ENCODE peak calls at places on chromosomes 2 and 18, in nine cellular contexts. A is A549, X is H1, N is left ventricle myocardium inferior, Q is IMR-90, U is BJ, R is cardiac fibroblast, F is right cardiac atrium, D is Peyer's patch. C is an unnamed sample.

GRCh38 chr2:136327162-136327852 is 209.4 kb upstream of the CXCR4 start:
- DNase-seq in A (no peak), X (no peak), N (no peak), Q (peak), U (no peak), R (peak), F (no peak), D (peak), C (peak)

GRCh38 chr2:24984912-24985311 is 13.2 kb upstream of the DNAJC27 start:
- DNase-seq in A (no peak), X (no peak), N (peak), Q (peak), U (no peak), R (no peak), F (peak), D (no peak), C (no peak)

GRCh38 chr2:121213386-121213785 is 71.6 kb downstream of the TFCP2L1 start:
- DNase-seq in A (no peak), X (no peak), N (no peak), Q (no peak), U (no peak), R (no peak), F (no peak), D (no peak), C (no peak)

GRCh38 chr2:109614715-109615636 is 812 bp downstream of the SOWAHC start:
- DNase-seq in A (no peak), X (peak), N (peak), Q (no peak), U (no peak), R (no peak), F (peak), D (no peak), C (no peak)

GRCh38 chr2:205734436-205734835 is 52.1 kb downstream of the NRP2 start:
- DNase-seq in A (no peak), X (no peak), N (no peak), Q (peak), U (no peak), R (peak), F (no peak), D (no peak), C (peak)

GRCh38 chr2:132463719-132464118 is 47.1 kb downstream of the GPR39 start:
- DNase-seq in A (no peak), X (no peak), N (no peak), Q (no peak), U (no peak), R (no peak), F (no peak), D (no peak), C (no peak)

GRCh38 chr2:122635649-122636496 is 880.4 kb downstream of the TSN start:
- DNase-seq in A (no peak), X (no peak), N (no peak), Q (no peak), U (no peak), R (peak), F (no peak), D (no peak), C (peak)

GRCh38 chr2:154452906-154453493 is 245.5 kb upstream of the KCNJ3 start:
- DNase-seq in A (no peak), X (peak), N (no peak), Q (no peak), U (no peak), R (peak), F (no peak), D (no peak), C (peak)

GRCh38 chr18:58894937-58895336 is 30.3 kb downstream of the ZNF532 start:
- DNase-seq in A (no peak), X (no peak), N (no peak), Q (no peak), U (no peak), R (no peak), F (peak), D (no peak), C (no peak)

GRCh38 chr18:25253136-25253535 is 98.8 kb downstream of the ZNF521 start:
- DNase-seq in A (no peak), X (no peak), N (no peak), Q (no peak), U (no peak), R (no peak), F (no peak), D (no peak), C (no peak)

GRCh38 chr2:238326801-238327365 is 6.6 kb downstream of the TRAF3IP1 start:
- DNase-seq in A (no peak), X (no peak), N (no peak), Q (no peak), U (no peak), R (no peak), F (no peak), D (no peak), C (no peak)

GRCh38 chr2:218396688-218397501 is 2.8 kb upstream of the CTDSP1 start:
- DNase-seq in A (peak), X (peak), N (peak), Q (peak), U (no peak), R (peak), F (peak), D (peak), C (no peak)

GRCh38 chr2:144495227-144495933 is 24.5 kb downstream of the ZEB2 start:
- DNase-seq in A (no peak), X (no peak), N (no peak), Q (no peak), U (no peak), R (no peak), F (no peak), D (no peak), C (no peak)

GRCh38 chr2:222884765-222885424 is 24.1 kb downstream of the ACSL3 start:
- DNase-seq in A (no peak), X (no peak), N (no peak), Q (no peak), U (no peak), R (no peak), F (no peak), D (no peak), C (no peak)

GRCh38 chr2:100615471-100615870 is 52.7 kb downstream of the PDCL3 start:
- DNase-seq in A (no peak), X (no peak), N (no peak), Q (no peak), U (no peak), R (no peak), F (no peak), D (no peak), C (no peak)

GRCh38 chr2:101223814-101224231 is 28.9 kb upstream of the CNOT11 start:
- DNase-seq in A (no peak), X (no peak), N (no peak), Q (no peak), U (no peak), R (no peak), F (no peak), D (peak), C (no peak)

GRCh38 chr2:241478166-241478565 is 30.2 kb downstream of the STK25 start:
- DNase-seq in A (no peak), X (no peak), N (no peak), Q (no peak), U (no peak), R (no peak), F (no peak), D (no peak), C (no peak)

GRCh38 chr2:161586517-161587167 is 37.6 kb upstream of the SLC4A10 start:
- DNase-seq in A (peak), X (no peak), N (no peak), Q (peak), U (peak), R (peak), F (no peak), D (no peak), C (no peak)

GRCh38 chr2:11996618-11997017 is 250.2 kb downstream of the LPIN1 start:
- DNase-seq in A (no peak), X (no peak), N (no peak), Q (peak), U (peak), R (peak), F (no peak), D (no peak), C (no peak)

GRCh38 chr2:229153307-229153706 is 117.8 kb downstream of the PID1 start:
- DNase-seq in A (no peak), X (no peak), N (no peak), Q (no peak), U (no peak), R (no peak), F (no peak), D (no peak), C (no peak)

GRCh38 chr18:63320690-63321265 is 1.2 kb upstream of the BCL2 start:
- DNase-seq in A (no peak), X (peak), N (peak), Q (peak), U (no peak), R (peak), F (peak), D (peak), C (no peak)

GRCh38 chr2:208392300-208392699 is 14.3 kb upstream of the PTH2R start:
- DNase-seq in A (no peak), X (no peak), N (no peak), Q (no peak), U (no peak), R (peak), F (no peak), D (no peak), C (no peak)

GRCh38 chr18:50117876-50118275 is 77.1 kb downstream of the MYO5B start:
- DNase-seq in A (no peak), X (no peak), N (no peak), Q (no peak), U (no peak), R (no peak), F (no peak), D (no peak), C (no peak)

GRCh38 chr2:230690439-230690838 is 22.2 kb upstream of the CAB39 start:
- DNase-seq in A (no peak), X (no peak), N (peak), Q (peak), U (no peak), R (no peak), F (peak), D (no peak), C (no peak)

GRCh38 chr2:211599146-211599545 is 939.5 kb downstream of the ERBB4 start:
- DNase-seq in A (no peak), X (no peak), N (no peak), Q (no peak), U (no peak), R (no peak), F (no peak), D (no peak), C (no peak)

GRCh38 chr18:77039196-77040140 is 93.1 kb downstream of the MBP start:
- DNase-seq in A (no peak), X (no peak), N (no peak), Q (no peak), U (no peak), R (no peak), F (no peak), D (no peak), C (no peak)

GRCh38 chr2:158407031-158407430 is 49.5 kb downstream of the CCDC148 start:
- DNase-seq in A (no peak), X (no peak), N (no peak), Q (no peak), U (no peak), R (no peak), F (no peak), D (no peak), C (no peak)

GRCh38 chr2:6826081-6826913 is 39.4 kb downstream of the CMPK2 start:
- DNase-seq in A (peak), X (peak), N (no peak), Q (peak), U (peak), R (peak), F (no peak), D (no peak), C (peak)

GRCh38 chr2:212539145-212539880 is 711 bp upstream of the ERBB4 start:
- DNase-seq in A (no peak), X (peak), N (peak), Q (no peak), U (no peak), R (peak), F (peak), D (no peak), C (no peak)

GRCh38 chr2:60826126-60826525 is 55.2 kb upstream of the REL start:
- DNase-seq in A (no peak), X (no peak), N (no peak), Q (no peak), U (no peak), R (peak), F (no peak), D (no peak), C (no peak)

GRCh38 chr2:134406311-134406710 is 152.4 kb downstream of the MGAT5 start:
- DNase-seq in A (no peak), X (no peak), N (no peak), Q (no peak), U (no peak), R (no peak), F (no peak), D (no peak), C (no peak)

GRCh38 chr2:15458277-15458676 is 102.9 kb downstream of the NBAS start:
- DNase-seq in A (no peak), X (no peak), N (no peak), Q (no peak), U (no peak), R (no peak), F (no peak), D (no peak), C (no peak)

GRCh38 chr18:51137891-51138290 is 59.6 kb downstream of the MEX3C start:
- DNase-seq in A (no peak), X (no peak), N (no peak), Q (no peak), U (no peak), R (no peak), F (no peak), D (no peak), C (no peak)

GRCh38 chr2:26764906-26765305 is 822 bp downstream of the SLC35F6 start:
- DNase-seq in A (no peak), X (no peak), N (no peak), Q (no peak), U (no peak), R (no peak), F (no peak), D (no peak), C (no peak)

GRCh38 chr2:128228894-128229293 is 89.8 kb downstream of the HS6ST1 start:
- DNase-seq in A (no peak), X (no peak), N (no peak), Q (peak), U (no peak), R (peak), F (no peak), D (no peak), C (no peak)

GRCh38 chr2:120720176-120720575 is 15.5 kb upstream of the GLI2 start:
- DNase-seq in A (no peak), X (no peak), N (no peak), Q (no peak), U (no peak), R (no peak), F (no peak), D (no peak), C (no peak)

GRCh38 chr2:203453858-203454451 is 81.1 kb downstream of the RAPH1 start:
- DNase-seq in A (peak), X (no peak), N (no peak), Q (peak), U (no peak), R (peak), F (no peak), D (no peak), C (no peak)

GRCh38 chr2:121286506-121286905 is 1.5 kb upstream of the TFCP2L1 start:
- DNase-seq in A (no peak), X (no peak), N (no peak), Q (no peak), U (no peak), R (no peak), F (no peak), D (no peak), C (no peak)

GRCh38 chr18:55219823-55220222 is 260.6 kb upstream of the CCDC68 start:
- DNase-seq in A (no peak), X (no peak), N (no peak), Q (no peak), U (no peak), R (no peak), F (no peak), D (no peak), C (no peak)

DNA sequence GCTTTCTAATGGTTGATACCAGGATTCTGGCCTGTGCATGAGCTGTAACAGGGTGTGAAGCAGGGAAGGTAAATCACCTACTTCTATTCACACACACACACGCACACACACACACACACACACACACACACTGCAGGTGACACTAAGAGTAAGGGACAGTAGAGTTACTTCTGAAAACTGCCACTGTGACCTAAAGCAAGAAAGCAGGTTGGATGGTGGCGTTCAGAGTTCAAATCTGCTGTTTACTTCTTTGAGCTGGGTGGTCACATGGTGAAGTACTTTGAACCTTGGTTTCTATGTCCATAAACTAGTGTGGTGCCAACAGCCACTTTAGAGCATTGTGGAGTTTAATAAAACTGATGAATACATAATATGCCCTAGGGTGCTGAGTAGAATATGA is 248.0 kb downstream of the PIEZO2 start:
- DNase-seq in A (no peak), X (no peak), N (no peak), Q (no peak), U (no peak), R (no peak), F (no peak), D (no peak), C (no peak)
- H3K4me3 ChIP-seq in A (no peak), X (no peak), N (no peak), Q (no peak), U (no peak), R (no peak), F (no peak), D (no peak), C (no peak)

DNA sequence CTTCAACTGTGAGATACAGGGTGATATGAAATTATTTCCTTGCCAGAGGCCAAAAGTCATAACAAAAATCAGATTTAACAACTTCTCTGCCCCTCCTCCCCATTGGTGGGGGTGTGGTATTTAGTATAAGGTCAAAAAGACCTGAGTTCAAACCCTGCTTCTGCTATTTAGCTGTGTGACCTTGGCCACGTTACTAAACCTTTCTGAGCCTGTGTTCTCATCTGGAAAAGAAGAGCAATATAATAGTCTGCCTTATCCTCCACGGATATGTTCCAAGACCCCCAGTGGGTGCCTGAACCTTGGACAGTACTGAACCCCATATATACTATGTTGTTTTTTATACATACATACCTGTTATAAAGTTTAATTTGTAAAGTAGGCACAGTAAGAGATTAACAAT is 3.7 kb downstream of the CDC42EP3 start:
- DNase-seq in A (no peak), X (no peak), N (no peak), Q (no peak), U (no peak), R (no peak), F (no peak), D (no peak), C (no peak)
- H3K4me3 ChIP-seq in A (no peak), X (no peak), N (peak), Q (peak), U (peak), R (no peak), F (no peak), D (no peak), C (no peak)

GRCh38 chr18:23884712-23885375 is 129.7 kb upstream of the TTC39C start:
- DNase-seq in A (no peak), X (no peak), N (no peak), Q (no peak), U (no peak), R (no peak), F (no peak), D (no peak), C (no peak)
- H3K4me3 ChIP-seq in A (no peak), X (no peak), N (no peak), Q (no peak), U (no peak), R (no peak), F (no peak), D (no peak), C (no peak)

DNA sequence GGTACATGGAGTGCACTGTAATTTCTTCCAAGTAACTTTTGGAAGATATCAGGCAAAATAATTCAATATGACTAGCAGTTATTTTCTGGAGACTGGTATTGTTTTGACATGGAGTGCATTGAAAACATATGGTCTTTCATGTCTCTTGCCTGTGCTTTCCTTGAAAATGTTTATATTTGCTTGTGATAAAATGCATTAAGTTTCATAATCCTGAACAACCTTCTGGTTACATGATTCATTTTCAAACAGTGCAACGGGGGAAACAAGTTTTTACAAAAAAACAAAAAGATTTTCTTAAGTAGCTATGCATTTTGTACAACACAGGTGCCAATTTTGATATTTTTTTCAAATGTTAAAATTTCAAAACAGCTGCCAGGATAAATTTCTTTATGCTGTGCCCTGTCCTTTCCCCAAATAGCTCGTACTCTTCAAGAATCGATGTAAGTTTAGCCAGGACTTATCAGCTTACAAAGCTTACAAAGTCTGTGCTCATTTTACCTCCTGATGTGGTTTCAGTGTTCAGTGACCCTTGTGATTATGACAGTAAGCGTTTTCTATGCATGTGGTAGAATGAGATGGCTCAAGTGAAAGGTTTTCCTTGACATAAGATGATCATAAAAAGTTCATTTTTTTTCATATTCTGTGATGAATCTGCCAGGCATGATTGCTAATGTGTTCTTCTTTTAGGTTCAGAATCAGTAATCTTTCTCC is 194.6 kb downstream of the UBE2E3 start:
- DNase-seq in A (no peak), X (no peak), N (no peak), Q (peak), U (peak), R (peak), F (no peak), D (no peak), C (no peak)
- H3K4me3 ChIP-seq in A (no peak), X (no peak), N (no peak), Q (no peak), U (no peak), R (no peak), F (no peak), D (no peak), C (no peak)

C was measured in kidney epithelial cell.